ENCODE peak calls at places on chromosomes 12 and 14, in seven cellular contexts. One of them, this sample, is unnamed.
A peak's percentile ranks its signal among the peaks of the same experiment; 100 is the strongest.

GRCh38 chr14:52422650-52423356 is 108.7 kb downstream of the PTGER2 start:
- DNase-seq in T-helper 9 cell: no peak
- DNase-seq in breast epithelium: no peak
- DNase-seq in stromal cell of bone marrow: no peak
- DNase-seq in NCI-H1930: no peak
- DNase-seq in GM03348: no peak
- DNase-seq in AG08396: no peak
- DNase-seq in this sample: no peak

GRCh38 chr12:18421840-18422239 is 160.5 kb downstream of the PIK3C2G start:
- DNase-seq in T-helper 9 cell: no peak
- DNase-seq in breast epithelium: no peak
- DNase-seq in stromal cell of bone marrow: no peak
- DNase-seq in NCI-H1930: no peak
- DNase-seq in GM03348: peak; percentile 7
- DNase-seq in AG08396: peak; percentile 4
- DNase-seq in this sample: peak; percentile 57

GRCh38 chr12:66217342-66217929 is 28.4 kb downstream of the IRAK3 start:
- DNase-seq in T-helper 9 cell: no peak
- DNase-seq in breast epithelium: no peak
- DNase-seq in stromal cell of bone marrow: no peak
- DNase-seq in NCI-H1930: no peak
- DNase-seq in GM03348: no peak
- DNase-seq in AG08396: no peak
- DNase-seq in this sample: peak; percentile 22

GRCh38 chr14:103730490-103731035 is 15.0 kb downstream of the ZFYVE21 start:
- DNase-seq in T-helper 9 cell: no peak
- DNase-seq in breast epithelium: no peak
- DNase-seq in stromal cell of bone marrow: no peak
- DNase-seq in NCI-H1930: no peak
- DNase-seq in GM03348: no peak
- DNase-seq in AG08396: no peak
- DNase-seq in this sample: no peak

GRCh38 chr14:55245657-55246268 is 25.5 kb upstream of the FBXO34 start:
- DNase-seq in T-helper 9 cell: no peak
- DNase-seq in breast epithelium: no peak
- DNase-seq in stromal cell of bone marrow: peak; percentile 18
- DNase-seq in NCI-H1930: no peak
- DNase-seq in GM03348: peak; percentile 50
- DNase-seq in AG08396: peak; percentile 29
- DNase-seq in this sample: peak; percentile 52

GRCh38 chr14:64746298-64747250 is 42.4 kb downstream of the PLEKHG3 start:
- DNase-seq in T-helper 9 cell: no peak
- DNase-seq in breast epithelium: no peak
- DNase-seq in stromal cell of bone marrow: no peak
- DNase-seq in NCI-H1930: no peak
- DNase-seq in GM03348: peak; percentile 29
- DNase-seq in AG08396: peak; percentile 36
- DNase-seq in this sample: no peak

GRCh38 chr14:53450871-53451270 is 297.7 kb upstream of the DDHD1 start:
- DNase-seq in T-helper 9 cell: no peak
- DNase-seq in breast epithelium: no peak
- DNase-seq in stromal cell of bone marrow: peak; percentile 41
- DNase-seq in NCI-H1930: no peak
- DNase-seq in GM03348: no peak
- DNase-seq in AG08396: peak; percentile 20
- DNase-seq in this sample: peak; percentile 22

GRCh38 chr12:97306121-97306520 is 156.5 kb upstream of the RMST start:
- DNase-seq in T-helper 9 cell: no peak
- DNase-seq in breast epithelium: no peak
- DNase-seq in stromal cell of bone marrow: no peak
- DNase-seq in NCI-H1930: no peak
- DNase-seq in GM03348: no peak
- DNase-seq in AG08396: no peak
- DNase-seq in this sample: no peak

GRCh38 chr12:91685917-91686316 is 459.7 kb downstream of the BTG1 start:
- DNase-seq in T-helper 9 cell: no peak
- DNase-seq in breast epithelium: no peak
- DNase-seq in stromal cell of bone marrow: peak; percentile 31
- DNase-seq in NCI-H1930: no peak
- DNase-seq in GM03348: no peak
- DNase-seq in AG08396: no peak
- DNase-seq in this sample: peak; percentile 45

GRCh38 chr12:47881826-47882427 is 22.9 kb downstream of the VDR start:
- DNase-seq in T-helper 9 cell: no peak
- DNase-seq in breast epithelium: no peak
- DNase-seq in stromal cell of bone marrow: peak; percentile 97
- DNase-seq in NCI-H1930: no peak
- DNase-seq in GM03348: peak; percentile 92
- DNase-seq in AG08396: peak; percentile 85
- DNase-seq in this sample: peak; percentile 98

GRCh38 chr12:119198440-119198839 is 19.7 kb downstream of the HSPB8 start:
- DNase-seq in T-helper 9 cell: no peak
- DNase-seq in breast epithelium: no peak
- DNase-seq in stromal cell of bone marrow: no peak
- DNase-seq in NCI-H1930: no peak
- DNase-seq in GM03348: no peak
- DNase-seq in AG08396: no peak
- DNase-seq in this sample: no peak

GRCh38 chr14:65229431-65230286 is 127.3 kb upstream of the MAX start:
- DNase-seq in T-helper 9 cell: peak; percentile 14
- DNase-seq in breast epithelium: no peak
- DNase-seq in stromal cell of bone marrow: no peak
- DNase-seq in NCI-H1930: no peak
- DNase-seq in GM03348: peak; percentile 56
- DNase-seq in AG08396: peak; percentile 26
- DNase-seq in this sample: peak; percentile 65

GRCh38 chr14:24426912-24427536 is 2.4 kb downstream of the CBLN3 start:
- DNase-seq in T-helper 9 cell: peak; percentile 23
- DNase-seq in breast epithelium: no peak
- DNase-seq in stromal cell of bone marrow: no peak
- DNase-seq in NCI-H1930: no peak
- DNase-seq in GM03348: no peak
- DNase-seq in AG08396: no peak
- DNase-seq in this sample: no peak

GRCh38 chr12:132199101-132199500 is 54.8 kb downstream of the NOC4L start:
- DNase-seq in T-helper 9 cell: no peak
- DNase-seq in breast epithelium: no peak
- DNase-seq in stromal cell of bone marrow: no peak
- DNase-seq in NCI-H1930: no peak
- DNase-seq in GM03348: no peak
- DNase-seq in AG08396: no peak
- DNase-seq in this sample: no peak

GRCh38 chr12:96241484-96242256 is 47.5 kb downstream of the ELK3 start:
- DNase-seq in T-helper 9 cell: peak; percentile 70
- DNase-seq in breast epithelium: no peak
- DNase-seq in stromal cell of bone marrow: peak; percentile 94
- DNase-seq in NCI-H1930: no peak
- DNase-seq in GM03348: peak; percentile 88
- DNase-seq in AG08396: peak; percentile 89
- DNase-seq in this sample: no peak

GRCh38 chr14:102849522-102850379 is 72.5 kb downstream of the TRAF3 start:
- DNase-seq in T-helper 9 cell: no peak
- DNase-seq in breast epithelium: no peak
- DNase-seq in stromal cell of bone marrow: no peak
- DNase-seq in NCI-H1930: no peak
- DNase-seq in GM03348: peak; percentile 34
- DNase-seq in AG08396: peak; percentile 35
- DNase-seq in this sample: peak; percentile 60

GRCh38 chr12:129202109-129202814 is 349.0 kb downstream of the GLT1D1 start:
- DNase-seq in T-helper 9 cell: no peak
- DNase-seq in breast epithelium: no peak
- DNase-seq in stromal cell of bone marrow: no peak
- DNase-seq in NCI-H1930: no peak
- DNase-seq in GM03348: no peak
- DNase-seq in AG08396: no peak
- DNase-seq in this sample: no peak

GRCh38 chr14:66228267-66228970 is 257.8 kb upstream of the CCDC196 start:
- DNase-seq in T-helper 9 cell: no peak
- DNase-seq in breast epithelium: no peak
- DNase-seq in stromal cell of bone marrow: peak; percentile 40
- DNase-seq in NCI-H1930: no peak
- DNase-seq in GM03348: no peak
- DNase-seq in AG08396: no peak
- DNase-seq in this sample: peak; percentile 70

GRCh38 chr12:86530996-86531655 is 274.9 kb upstream of the MGAT4C start:
- DNase-seq in T-helper 9 cell: no peak
- DNase-seq in breast epithelium: no peak
- DNase-seq in stromal cell of bone marrow: no peak
- DNase-seq in NCI-H1930: no peak
- DNase-seq in GM03348: no peak
- DNase-seq in AG08396: no peak
- DNase-seq in this sample: no peak